ENCODE peak calls at places on chromosomes 13 and 19, in four cellular contexts. I is CD4-positive, CD25-positive, alpha-beta regulatory T cell; N is stimulated activated CD4-positive, alpha-beta T cell treated with anti-CD3 and anti-CD28 coated beads, Interleukin-1b, Interleukin-23, amount 100 ng/mL, for 1 hour; H is upper lobe of right lung. W is an unnamed sample.
A peak's percentile ranks its signal among the peaks of the same experiment; 100 is the strongest.

GRCh38 chr19:42401365-42402303 is 11.5 kb upstream of the CNFN start:
- DNase-seq in I (peak; percentile 66), N (peak; percentile 72), H (peak; percentile 90), W (peak; percentile 68)

GRCh38 chr13:110664074-110664473 is 41.8 kb downstream of the CARS2 start:
- DNase-seq in I (no peak), N (no peak), H (no peak), W (no peak)

GRCh38 chr19:16139752-16140151 is 3.7 kb upstream of the HSH2D start:
- DNase-seq in I (no peak), N (no peak), H (no peak), W (no peak)

GRCh38 chr13:46797468-46798237 is 692 bp upstream of the ESD start:
- DNase-seq in I (no peak), N (no peak), H (no peak), W (no peak)

GRCh38 chr19:19276851-19277250 is 3.8 kb upstream of the TM6SF2 start:
- DNase-seq in I (no peak), N (no peak), H (peak; percentile 60), W (no peak)

GRCh38 chr13:97307882-97308624 is 85.9 kb downstream of the MBNL2 start:
- DNase-seq in I (no peak), N (no peak), H (no peak), W (no peak)

GRCh38 chr13:89565711-89566110 is 1781.8 kb upstream of the MIR17HG start:
- DNase-seq in I (no peak), N (no peak), H (no peak), W (no peak)

GRCh38 chr13:99087954-99088491 is 110.2 kb upstream of the DOCK9 start:
- DNase-seq in I (no peak), N (no peak), H (peak; percentile 67), W (no peak)

GRCh38 chr19:16070366-16070990 is 5.8 kb upstream of the TPM4 start:
- DNase-seq in I (peak; percentile 90), N (peak; percentile 43), H (peak; percentile 91), W (peak; percentile 59)

GRCh38 chr13:93776936-93777335 is 550.3 kb downstream of the GPC6 start:
- DNase-seq in I (no peak), N (no peak), H (no peak), W (no peak)

GRCh38 chr19:14410775-14411134 is 8.4 kb downstream of the DDX39A start:
- DNase-seq in I (no peak), N (no peak), H (no peak), W (no peak)

GRCh38 chr13:20141238-20142018 is 19.4 kb downstream of the GJA3 start:
- DNase-seq in I (no peak), N (no peak), H (no peak), W (no peak)

GRCh38 chr19:412356-413355 is 3.7 kb upstream of the C2CD4C start:
- DNase-seq in I (no peak), N (no peak), H (peak; percentile 59), W (no peak)

GRCh38 chr13:22486490-22486889 is 694.3 kb upstream of the SGCG start:
- DNase-seq in I (no peak), N (no peak), H (no peak), W (no peak)

GRCh38 chr19:58543826-58544590 is at the start of gene TRIM28:
- DNase-seq in I (peak; percentile 100), N (peak; percentile 100), H (peak; percentile 99), W (peak; percentile 99)

GRCh38 chr13:41463823-41464602 is 6.7 kb downstream of the RGCC start:
- DNase-seq in I (no peak), N (no peak), H (no peak), W (no peak)

GRCh38 chr19:14432817-14433453 is at the start of gene PKN1:
- DNase-seq in I (peak; percentile 23), N (no peak), H (peak; percentile 84), W (no peak)

GRCh38 chr19:36032251-36033104 is at the start of gene CLIP3:
- DNase-seq in I (peak; percentile 15), N (no peak), H (no peak), W (no peak)

GRCh38 chr13:97148894-97149293 is 73.2 kb upstream of the MBNL2 start:
- DNase-seq in I (no peak), N (no peak), H (no peak), W (no peak)

GRCh38 chr13:75195479-75196111 is 286.4 kb downstream of the TBC1D4 start:
- DNase-seq in I (no peak), N (no peak), H (no peak), W (no peak)

GRCh38 chr19:4115050-4115817 is 8.7 kb downstream of the MAP2K2 start:
- DNase-seq in I (peak; percentile 79), N (no peak), H (no peak), W (peak; percentile 66)

GRCh38 chr19:19315444-19315843 is 4.9 kb downstream of the SUGP1 start:
- DNase-seq in I (no peak), N (no peak), H (no peak), W (no peak)